ENCODE peak calls at places on chromosomes 13 and 19, in eight cellular contexts. M is activated CD4-positive, alpha-beta T cell treated with anti-CD3 and anti-CD28 coated beads for 4 hours; J is stimulated activated CD4-positive, alpha-beta T cell treated with anti-CD3 and anti-CD28 coated beads, Interleukin-4, amount 100 ng/mL, for 1 hour; A is effector CD4-positive, alpha-beta T cell; I is HEK293T; K is activated T-helper 1 cell treated with anti-CD3 and anti-CD28 coated beads, Interleukin-12 subunit alpha, Interleukin-12 subunit beta, Interleukin-2, Interleukin-4 antibody, amounts not matched to agents 30 ng/mL and 10 ng/mL and 1 ng/mL, durations not matched to agents 14 hours and 24 hours and 36 hours; F is SK-MEL-5; C is nephron progenitor cell. O is an unnamed sample.

GRCh38 chr13:47039106-47039505 is 142.3 kb upstream of the HTR2A start:
- DNase-seq in A (no peak), I (no peak), J (no peak), F (no peak), K (no peak), M (no peak), C (no peak), O (no peak)

GRCh38 chr13:36438594-36439483 is 6.5 kb downstream of the CCNA1 start:
- DNase-seq in I (no peak), M (no peak), A (no peak), J (no peak), K (no peak), C (no peak), F (no peak), O (no peak)

GRCh38 chr13:20499986-20500385 is 25.7 kb downstream of the CRYL1 start:
- DNase-seq in I (no peak), F (no peak), J (no peak), C (no peak), A (no peak), K (no peak), M (no peak), O (no peak)

GRCh38 chr13:99495478-99496321 is 5.6 kb upstream of the TM9SF2 start:
- DNase-seq in F (no peak), J (no peak), M (peak), K (no peak), C (no peak), A (no peak), I (no peak), O (no peak)

GRCh38 chr13:46168341-46168740 is 13.6 kb downstream of the LCP1 start:
- DNase-seq in C (peak), A (no peak), M (peak), F (peak), J (peak), I (no peak), K (no peak), O (no peak)

GRCh38 chr13:110008816-110009215 is 222.4 kb upstream of the IRS2 start:
- DNase-seq in F (no peak), M (no peak), A (no peak), J (no peak), I (no peak), C (no peak), K (no peak), O (no peak)

GRCh38 chr13:111325941-111326620 is 5.6 kb downstream of the TEX29 start:
- DNase-seq in J (no peak), A (no peak), C (no peak), F (no peak), K (no peak), I (no peak), M (no peak), O (no peak)

GRCh38 chr19:15871570-15871969 is 26.3 kb downstream of the CYP4F2 start:
- DNase-seq in I (no peak), K (no peak), M (no peak), A (no peak), J (peak), C (no peak), F (no peak), O (no peak)

GRCh38 chr13:99892189-99892588 is 79.4 kb downstream of the ZIC5 start:
- DNase-seq in K (no peak), C (no peak), I (no peak), J (no peak), F (no peak), M (no peak), A (no peak), O (peak)

GRCh38 chr13:45219123-45219891 is 18.5 kb upstream of the KCTD4 start:
- DNase-seq in C (no peak), I (no peak), F (peak), M (no peak), K (no peak), J (no peak), A (no peak), O (no peak)

GRCh38 chr13:48315981-48316380 is 12.4 kb downstream of the RB1 start:
- DNase-seq in A (no peak), I (no peak), C (no peak), M (no peak), K (no peak), F (no peak), J (no peak), O (no peak)

GRCh38 chr19:44552324-44552723 is 22.8 kb upstream of the CEACAM20 start:
- DNase-seq in F (peak), A (no peak), J (peak), M (no peak), I (peak), K (peak), C (peak), O (no peak)

GRCh38 chr19:14544977-14545715 is 15.8 kb downstream of the TECR start:
- DNase-seq in I (no peak), C (no peak), A (no peak), J (no peak), K (no peak), F (no peak), M (no peak), O (peak)

GRCh38 chr13:58399263-58399662 is 767.7 kb downstream of the PCDH17 start:
- DNase-seq in I (no peak), C (no peak), A (no peak), K (no peak), M (no peak), J (no peak), F (no peak), O (no peak)